ENCODE peak calls at places on chromosomes 13 and 19, in six cellular contexts. C is glomerular endothelial cell; G is stomach; Z is ureter; P is activated CD4-positive, alpha-beta T cell treated with anti-CD3 and anti-CD28 coated beads for 1 hour; M is left lung. B is an unnamed sample.

GRCh38 chr19:55654323-55654832 is 457 bp upstream of the U2AF2 start:
- DNase-seq in M (peak), P (peak), C (peak), Z (peak), G (peak), B (peak)

GRCh38 chr13:58018865-58019264 is 387.3 kb downstream of the PCDH17 start:
- DNase-seq in Z (no peak), C (no peak), M (no peak), P (no peak), G (no peak), B (no peak)

GRCh38 chr19:56393119-56394012 is at the start of gene ZNF582:
- DNase-seq in Z (peak), M (peak), G (peak), P (peak), C (peak), B (peak)

GRCh38 chr19:36136975-36137686 is 2.7 kb upstream of the CAPNS1 start:
- DNase-seq in C (no peak), G (peak), Z (peak), P (no peak), M (peak), B (no peak)

GRCh38 chr13:28485551-28485950 is 9.4 kb downstream of the FLT1 start:
- DNase-seq in G (no peak), M (peak), P (no peak), C (no peak), Z (no peak), B (no peak)

GRCh38 chr19:4524808-4525562 is 6.7 kb upstream of the PLIN4 start:
- DNase-seq in C (no peak), P (peak), M (peak), G (peak), Z (no peak), B (peak)

GRCh38 chr19:48329167-48329891 is 4.0 kb downstream of the EMP3 start:
- DNase-seq in Z (no peak), G (no peak), M (peak), P (no peak), C (no peak), B (no peak)

GRCh38 chr19:17296278-17296677 is 6.9 kb downstream of the ABHD8 start:
- DNase-seq in P (no peak), C (no peak), Z (no peak), M (no peak), G (no peak), B (no peak)

GRCh38 chr19:42410371-42410770 is 16.8 kb downstream of the LIPE start:
- DNase-seq in M (peak), G (no peak), C (no peak), Z (no peak), P (no peak), B (no peak)

GRCh38 chr13:21673592-21674270 is 2.9 kb downstream of the FGF9 start:
- DNase-seq in P (no peak), M (peak), G (peak), Z (no peak), C (no peak), B (peak)

GRCh38 chr19:39397360-39398296 is 6.5 kb downstream of the MED29 start:
- DNase-seq in C (no peak), Z (peak), G (peak), P (peak), M (peak), B (peak)

GRCh38 chr13:47548294-47548825 is 452.7 kb downstream of the SUCLA2 start:
- DNase-seq in M (no peak), C (no peak), Z (no peak), G (no peak), P (no peak), B (no peak)